ENCODE peak calls at places on chromosome 1, in seven cellular contexts. L is neural progenitor cell; F is cardiac muscle cell; O is lower lobe of right lung; R is H7; W is CD8-positive, alpha-beta T cell; Z is endothelial cell of umbilical vein. C is an unnamed sample.

GRCh38 chr1:198605880-198606458 is 32.9 kb upstream of the PTPRC start:
- DNase-seq in F (no peak), W (no peak), L (peak; percentile 17), O (no peak), R (no peak), Z (peak; percentile 10), C (no peak)

GRCh38 chr1:93681549-93682412 is at the start of gene BCAR3:
- DNase-seq in W (peak; percentile 8), Z (peak; percentile 71), L (peak; percentile 86), R (peak; percentile 89), F (peak; percentile 85), O (peak; percentile 85), C (no peak)

GRCh38 chr1:223811634-223812101 is 34.1 kb downstream of the TP53BP2 start:
- DNase-seq in Z (peak; percentile 68), F (peak; percentile 63), O (no peak), R (no peak), L (no peak), W (no peak), C (no peak)

GRCh38 chr1:230901711-230902110 is 33.4 kb upstream of the C1orf198 start:
- DNase-seq in R (no peak), W (no peak), L (no peak), O (peak; percentile 80), F (no peak), Z (no peak), C (no peak)

GRCh38 chr1:31335007-31335406 is 37.9 kb downstream of the FABP3 start:
- DNase-seq in R (peak; percentile 61), O (no peak), W (no peak), L (peak; percentile 36), Z (peak; percentile 67), F (peak; percentile 60), C (peak; percentile 5)

GRCh38 chr1:234535763-234536515 is 57.0 kb upstream of the TARBP1 start:
- DNase-seq in W (no peak), F (peak; percentile 77), Z (peak; percentile 83), R (no peak), O (peak; percentile 84), L (peak; percentile 61), C (no peak)

GRCh38 chr1:37449936-37450335 is 24.4 kb upstream of the ZC3H12A start:
- DNase-seq in L (no peak), O (peak; percentile 66), F (no peak), Z (no peak), R (no peak), W (no peak), C (no peak)

GRCh38 chr1:178818416-178818815 is 52.5 kb downstream of the ANGPTL1 start:
- DNase-seq in F (peak; percentile 41), O (no peak), Z (no peak), W (no peak), L (no peak), R (no peak), C (no peak)

GRCh38 chr1:13513885-13514546 is at the start of gene LRRC38:
- DNase-seq in F (peak; percentile 4), R (peak; percentile 80), W (no peak), L (peak; percentile 65), O (no peak), Z (no peak), C (no peak)

GRCh38 chr1:39117985-39118384 is 86.5 kb upstream of the MACF1 start:
- DNase-seq in L (no peak), Z (no peak), W (no peak), R (no peak), O (no peak), F (no peak), C (no peak)

GRCh38 chr1:219650880-219651279 is 38.0 kb upstream of the ZC3H11B start:
- DNase-seq in F (no peak), O (no peak), Z (no peak), W (no peak), R (no peak), L (no peak), C (no peak)

GRCh38 chr1:36609241-36610027 is 126.7 kb upstream of the CSF3R start:
- DNase-seq in O (no peak), F (peak; percentile 68), Z (peak; percentile 31), L (peak; percentile 92), R (peak; percentile 91), W (peak; percentile 19), C (no peak)

GRCh38 chr1:98794196-98794886 is 132.8 kb downstream of the SNX7 start:
- DNase-seq in L (peak; percentile 72), O (no peak), R (peak; percentile 32), F (peak; percentile 80), Z (peak; percentile 80), W (peak; percentile 52), C (peak; percentile 60)

GRCh38 chr1:233625510-233625981 is 11.6 kb downstream of the KCNK1 start:
- DNase-seq in F (no peak), L (no peak), O (no peak), R (no peak), W (no peak), Z (no peak), C (no peak)

GRCh38 chr1:247089616-247090375 is 11.2 kb upstream of the ZNF670 start:
- DNase-seq in Z (no peak), L (peak; percentile 25), W (no peak), F (no peak), R (peak; percentile 69), O (no peak), C (no peak)

GRCh38 chr1:26991310-26992116 is 2.0 kb upstream of the TRNP1 start:
- DNase-seq in L (no peak), O (no peak), F (no peak), W (no peak), R (peak; percentile 44), Z (no peak), C (no peak)

GRCh38 chr1:245483247-245483646 is 328.5 kb downstream of the KIF26B start:
- DNase-seq in L (peak; percentile 16), W (no peak), Z (no peak), F (no peak), O (no peak), R (no peak), C (no peak)

GRCh38 chr1:62131093-62131725 is 63.4 kb upstream of the L1TD1 start:
- DNase-seq in Z (peak; percentile 56), F (peak; percentile 83), R (peak; percentile 77), L (peak; percentile 83), W (peak; percentile 7), O (no peak), C (no peak)

GRCh38 chr1:41416552-41417334 is 55.5 kb downstream of the FOXO6 start:
- DNase-seq in L (peak; percentile 86), F (peak; percentile 83), R (peak; percentile 95), Z (peak; percentile 71), O (peak; percentile 71), W (peak; percentile 69), C (peak; percentile 43)

GRCh38 chr1:107963009-107963408 is 2.0 kb downstream of the VAV3 start:
- DNase-seq in L (no peak), F (no peak), R (no peak), W (no peak), Z (no peak), O (no peak), C (no peak)
- H3K4me3 ChIP-seq in L (no peak overlapping the region), F (no peak overlapping the region), R (no peak overlapping the region), W (peak overlapping the region; percentile 67), Z (no peak overlapping the region), O (peak overlapping the region; percentile 70), C (peak overlapping the region; percentile 88)

GRCh38 chr1:183812111-183812510 is 7.2 kb downstream of the RGL1 start:
- DNase-seq in F (peak; percentile 53), O (no peak), L (no peak), W (no peak), R (no peak), Z (no peak), C (no peak)
- H3K36me3 ChIP-seq in F (no peaks in the 10 kb centered on the region), O (no peaks in the 10 kb centered on the region), L (no peaks in the 10 kb centered on the region), W (no peaks in the 10 kb centered on the region), R (no peaks in the 10 kb centered on the region), Z (no peaks in the 10 kb centered on the region), C (no peaks in the 10 kb centered on the region)

GRCh38 chr1:117371436-117372151 is 4.3 kb downstream of the MAN1A2 start:
- DNase-seq in F (peak; percentile 37), O (no peak), R (no peak), L (peak; percentile 9), Z (no peak), W (no peak), C (no peak)

GRCh38 chr1:117368116-117369108 is 1.2 kb downstream of the MAN1A2 start:
- DNase-seq in Z (peak; percentile 47), F (peak; percentile 19), R (no peak), O (no peak), W (peak; percentile 16), L (peak; percentile 22), C (no peak)

GRCh38 chr1:117370509-117370908 is 3.3 kb downstream of the MAN1A2 start:
- DNase-seq in Z (no peak), L (no peak), O (no peak), R (no peak), W (no peak), F (no peak), C (no peak)

GRCh38 chr1:117367769-117368059 is 465 bp downstream of the MAN1A2 start:
- DNase-seq in W (peak; percentile 14), R (peak; percentile 32), L (peak; percentile 26), F (no peak), Z (no peak), O (no peak), C (no peak)

GRCh38 chr1:117370071-117370470 is 2.8 kb downstream of the MAN1A2 start:
- DNase-seq in W (no peak), O (no peak), L (no peak), Z (peak; percentile 21), F (peak; percentile 21), R (no peak), C (no peak)
- H3K4me3 ChIP-seq in W (peak overlapping the region; percentile 34), O (peak overlapping the region; percentile 82), L (peak overlapping the region; percentile 73), Z (peak overlapping the region; percentile 6), F (peak overlapping the region; percentile 80), R (no peak overlapping the region), C (peak overlapping the region; percentile 22)

GRCh38 chr1:43742026-43742425 is 34.7 kb downstream of the ST3GAL3 start:
- DNase-seq in W (no peak), Z (no peak), O (no peak), L (no peak), R (no peak), F (no peak), C (no peak)

GRCh38 chr1:43747736-43748135 is 40.4 kb downstream of the ST3GAL3 start:
- DNase-seq in Z (no peak), F (no peak), R (no peak), W (no peak), O (no peak), L (no peak), C (no peak)

DNA sequence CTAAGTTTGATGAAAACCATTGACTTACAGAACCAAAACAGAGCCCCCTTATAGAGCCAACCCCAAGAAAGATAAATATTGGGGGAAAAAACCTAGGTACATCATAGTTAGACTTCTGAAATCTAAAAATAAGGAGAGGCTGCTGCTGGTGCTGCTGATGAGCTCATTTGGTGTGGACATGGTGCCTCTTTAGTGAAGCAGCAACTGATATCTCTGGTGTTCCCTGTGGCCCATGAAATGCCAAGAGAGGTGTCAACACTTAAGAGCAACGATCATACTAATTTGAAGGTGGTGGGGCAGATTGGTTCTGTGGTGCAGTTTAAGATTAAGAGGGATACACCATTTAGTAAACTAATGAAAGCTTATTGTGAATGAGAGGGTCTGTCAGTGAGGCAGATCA is 35.9 kb downstream of the ST3GAL3 start:
- DNase-seq in W (no peak), L (no peak), F (no peak), Z (no peak), O (no peak), R (no peak), C (no peak)
- H3K36me3 ChIP-seq in W (peaks cover 4% of the 10 kb centered on the region), L (peaks cover 6% of the 10 kb centered on the region), F (no peaks in the 10 kb centered on the region), Z (no peaks in the 10 kb centered on the region), O (peaks cover 4% of the 10 kb centered on the region), R (no peaks in the 10 kb centered on the region), C (peaks cover 9% of the 10 kb centered on the region)

DNA sequence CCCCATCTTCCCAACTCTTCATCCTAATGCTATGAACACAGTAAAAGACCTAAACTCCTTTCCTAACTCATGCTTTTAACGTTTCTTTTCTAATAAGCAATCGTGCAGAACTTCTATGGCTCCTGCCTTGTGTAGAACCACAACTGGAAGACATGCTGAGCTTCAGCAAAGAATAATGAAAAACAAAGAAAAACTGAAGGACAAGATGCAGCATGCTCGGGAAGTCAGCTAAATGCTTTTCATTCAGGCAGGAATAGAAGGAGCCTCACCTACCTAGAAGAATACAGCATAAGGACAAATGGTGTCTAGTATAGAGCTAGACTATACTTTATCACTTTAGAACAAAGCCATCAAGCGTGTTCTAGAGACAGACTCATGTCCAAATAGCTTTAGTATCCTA is 45.9 kb downstream of the LUZP1 start:
- DNase-seq in R (no peak), O (no peak), Z (no peak), W (no peak), F (no peak), L (no peak), C (no peak)
- H3K4me3 ChIP-seq in R (no peak overlapping the region), O (no peak overlapping the region), Z (no peak overlapping the region), W (no peak overlapping the region), F (no peak overlapping the region), L (no peak overlapping the region), C (no peak overlapping the region)

C was measured in CD8-positive, alpha-beta memory T cell.